ENCODE peak calls at places on chromosomes 13 and 19, in nine cellular contexts. Q is A172; C is amygdala; Y is effector CD4-positive, alpha-beta T cell; A is stimulated activated CD4-positive, alpha-beta T cell treated with anti-CD3 and anti-CD28 coated beads, Interleukin-4, amount 100 ng/mL, for 4 hours; J is mucosa of gallbladder; W is HCT116; K is left colon; Z is left cardiac atrium. X is an unnamed sample.
A peak's percentile ranks its signal among the peaks of the same experiment; 100 is the strongest.

GRCh38 chr13:75202981-75203380 is 279.0 kb downstream of the TBC1D4 start:
- DNase-seq in Y (no peak), Q (no peak), A (no peak), C (no peak), K (no peak), J (no peak), W (no peak), Z (no peak), X (no peak)

GRCh38 chr13:45989607-45990006 is 62.9 kb downstream of the ZC3H13 start:
- DNase-seq in J (no peak), Y (no peak), K (no peak), A (no peak), Z (no peak), C (no peak), W (no peak), Q (no peak), X (no peak)

GRCh38 chr19:44607049-44607448 is 6.3 kb upstream of the IGSF23 start:
- DNase-seq in A (no peak), K (no peak), J (peak; percentile 17), C (no peak), W (no peak), Q (peak; percentile 73), Z (no peak), Y (no peak), X (no peak)

GRCh38 chr19:44356383-44357111 is at the start of gene ZNF112:
- DNase-seq in Q (peak; percentile 89), A (peak; percentile 1), W (peak; percentile 90), Y (no peak), J (peak; percentile 93), K (peak; percentile 94), Z (peak; percentile 89), C (peak; percentile 95), X (peak; percentile 94)

GRCh38 chr19:517721-518136 is 10.4 kb downstream of the TPGS1 start:
- DNase-seq in C (no peak), A (no peak), K (no peak), J (no peak), W (no peak), Q (no peak), Z (no peak), Y (no peak), X (no peak)

GRCh38 chr19:33804021-33804799 is 7.5 kb downstream of the KCTD15 start:
- DNase-seq in W (no peak), K (peak; percentile 96), J (peak; percentile 96), C (peak; percentile 34), Q (no peak), A (no peak), Y (no peak), Z (peak; percentile 79), X (peak; percentile 14)

GRCh38 chr19:8571006-8571411 is 6.2 kb downstream of the MYO1F start:
- DNase-seq in K (no peak), Y (peak; percentile 41), W (no peak), J (peak; percentile 30), A (no peak), C (peak; percentile 38), Q (peak; percentile 84), Z (peak; percentile 51), X (peak; percentile 87)

GRCh38 chr19:11766597-11767591 is at the start of gene ZNF441:
- DNase-seq in A (peak; percentile 93), J (peak; percentile 98), Z (peak; percentile 98), C (peak; percentile 97), K (peak; percentile 98), Y (peak; percentile 74), W (peak; percentile 79), Q (peak; percentile 94), X (peak; percentile 87)

GRCh38 chr19:7992575-7992974 is 12.9 kb downstream of the ELAVL1 start:
- DNase-seq in Y (no peak), J (no peak), Q (no peak), C (no peak), A (no peak), Z (no peak), K (no peak), W (no peak), X (no peak)

GRCh38 chr13:109787135-109787954 is 962 bp upstream of the IRS2 start:
- DNase-seq in Y (peak; percentile 31), J (no peak), Z (peak; percentile 58), C (no peak), Q (peak; percentile 53), W (no peak), A (peak; percentile 24), K (no peak), X (peak; percentile 57)

GRCh38 chr19:35895911-35896642 is 4.3 kb downstream of the NFKBID start:
- DNase-seq in A (no peak), J (no peak), K (no peak), C (no peak), Z (no peak), Q (no peak), W (no peak), Y (no peak), X (no peak)

GRCh38 chr19:6705931-6706632 is 14.4 kb downstream of the C3 start:
- DNase-seq in K (no peak), Q (no peak), W (no peak), A (no peak), C (no peak), J (no peak), Z (no peak), Y (no peak), X (no peak)

GRCh38 chr19:10565028-10565566 is 713 bp downstream of the KRI1 start:
- DNase-seq in J (no peak), C (no peak), Z (peak; percentile 64), W (no peak), K (peak; percentile 58), A (peak; percentile 55), Q (peak; percentile 32), Y (peak; percentile 38), X (no peak)

GRCh38 chr13:30802953-30803478 is 67.7 kb downstream of the ALOX5AP start:
- DNase-seq in Z (peak; percentile 91), A (peak; percentile 83), Y (peak; percentile 69), W (peak; percentile 60), K (peak; percentile 83), Q (peak; percentile 64), J (peak; percentile 88), C (peak; percentile 76), X (no peak)

GRCh38 chr19:17326595-17326966 is 8.1 kb downstream of the ANO8 start:
- DNase-seq in Y (no peak), Z (no peak), A (no peak), J (no peak), K (no peak), W (no peak), Q (no peak), C (no peak), X (peak; percentile 95)

GRCh38 chr19:1514986-1515721 is 2.3 kb upstream of the ADAMTSL5 start:
- DNase-seq in K (no peak), J (no peak), W (no peak), A (no peak), C (no peak), Q (no peak), Y (no peak), Z (no peak), X (no peak)

GRCh38 chr19:10961763-10962536 is 1.1 kb downstream of the SMARCA4 start:
- DNase-seq in Z (no peak), C (no peak), W (no peak), K (no peak), Q (no peak), J (no peak), A (no peak), Y (no peak), X (no peak)

X was measured in PC-9.